ENCODE peak calls at places on chromosome 12, in nine cellular contexts. One of them, this sample, is unnamed.

GRCh38 chr12:60689137-60689536 is 1093.3 kb downstream of the SLC16A7 start:
- DNase-seq in sigmoid colon: no peak
- DNase-seq in H1: no peak
- DNase-seq in GM23338: peak; percentile 59
- DNase-seq in transverse colon: no peak
- DNase-seq in HL-60: peak; percentile 51
- DNase-seq in stomach: no peak
- DNase-seq in HepG2: no peak
- DNase-seq in Panc1: no peak
- DNase-seq in this sample: no peak

GRCh38 chr12:69298947-69299346 is 49.2 kb upstream of the LYZ start:
- DNase-seq in transverse colon: no peak
- DNase-seq in sigmoid colon: no peak
- DNase-seq in HepG2: no peak
- DNase-seq in HL-60: no peak
- DNase-seq in Panc1: no peak
- DNase-seq in GM23338: no peak
- DNase-seq in H1: no peak
- DNase-seq in stomach: no peak
- DNase-seq in this sample: no peak

GRCh38 chr12:98644433-98644711 is 216 bp downstream of the IKBIP start:
- DNase-seq in sigmoid colon: no peak
- DNase-seq in transverse colon: peak; percentile 29
- DNase-seq in HepG2: no peak
- DNase-seq in HL-60: no peak
- DNase-seq in Panc1: no peak
- DNase-seq in GM23338: no peak
- DNase-seq in stomach: peak; percentile 28
- DNase-seq in H1: no peak
- DNase-seq in this sample: peak; percentile 21

GRCh38 chr12:102356690-102357089 is 123.7 kb downstream of the IGF1 start:
- DNase-seq in GM23338: no peak
- DNase-seq in HepG2: no peak
- DNase-seq in H1: no peak
- DNase-seq in HL-60: no peak
- DNase-seq in transverse colon: no peak
- DNase-seq in Panc1: no peak
- DNase-seq in sigmoid colon: no peak
- DNase-seq in stomach: no peak
- DNase-seq in this sample: no peak

GRCh38 chr12:47964102-47964723 is 817 bp downstream of the TMEM106C start:
- DNase-seq in HepG2: no peak
- DNase-seq in HL-60: no peak
- DNase-seq in sigmoid colon: peak; percentile 72
- DNase-seq in stomach: peak; percentile 39
- DNase-seq in GM23338: peak; percentile 60
- DNase-seq in transverse colon: peak; percentile 35
- DNase-seq in Panc1: no peak
- DNase-seq in H1: no peak
- DNase-seq in this sample: no peak

GRCh38 chr12:49346659-49347306 is at the start of gene DNAJC22:
- DNase-seq in GM23338: peak; percentile 44
- DNase-seq in Panc1: no peak
- DNase-seq in transverse colon: peak; percentile 38
- DNase-seq in H1: no peak
- DNase-seq in HepG2: no peak
- DNase-seq in stomach: peak; percentile 33
- DNase-seq in sigmoid colon: peak; percentile 59
- DNase-seq in HL-60: peak; percentile 23
- DNase-seq in this sample: peak; percentile 16

GRCh38 chr12:109947511-109947910 is 47.4 kb downstream of the TCHP start:
- DNase-seq in H1: no peak
- DNase-seq in HepG2: no peak
- DNase-seq in transverse colon: no peak
- DNase-seq in GM23338: no peak
- DNase-seq in sigmoid colon: no peak
- DNase-seq in HL-60: peak; percentile 49
- DNase-seq in Panc1: no peak
- DNase-seq in stomach: no peak
- DNase-seq in this sample: no peak

GRCh38 chr12:131471946-131472732 is 238.8 kb upstream of the SFSWAP start:
- DNase-seq in transverse colon: no peak
- DNase-seq in H1: no peak
- DNase-seq in HL-60: no peak
- DNase-seq in HepG2: no peak
- DNase-seq in GM23338: no peak
- DNase-seq in Panc1: no peak
- DNase-seq in sigmoid colon: no peak
- DNase-seq in stomach: peak; percentile 17
- DNase-seq in this sample: no peak

GRCh38 chr12:18546399-18546798 is 191.4 kb downstream of the PLCZ1 start:
- DNase-seq in HL-60: no peak
- DNase-seq in GM23338: no peak
- DNase-seq in Panc1: no peak
- DNase-seq in transverse colon: no peak
- DNase-seq in H1: no peak
- DNase-seq in sigmoid colon: no peak
- DNase-seq in stomach: no peak
- DNase-seq in HepG2: peak; percentile 18
- DNase-seq in this sample: no peak

GRCh38 chr12:120225852-120226640 is 25.1 kb upstream of the RPLP0 start:
- DNase-seq in stomach: peak; percentile 74
- DNase-seq in Panc1: no peak
- DNase-seq in HL-60: peak; percentile 60
- DNase-seq in H1: no peak
- DNase-seq in GM23338: peak; percentile 48
- DNase-seq in sigmoid colon: peak; percentile 68
- DNase-seq in transverse colon: peak; percentile 83
- DNase-seq in HepG2: no peak
- DNase-seq in this sample: no peak

GRCh38 chr12:65525501-65526141 is 247.1 kb downstream of the MSRB3 start:
- DNase-seq in HepG2: no peak
- DNase-seq in stomach: no peak
- DNase-seq in sigmoid colon: no peak
- DNase-seq in H1: no peak
- DNase-seq in HL-60: no peak
- DNase-seq in GM23338: no peak
- DNase-seq in transverse colon: no peak
- DNase-seq in Panc1: no peak
- DNase-seq in this sample: no peak

GRCh38 chr12:125492354-125493270 is 427.4 kb downstream of the AACS start:
- DNase-seq in transverse colon: no peak
- DNase-seq in H1: no peak
- DNase-seq in GM23338: no peak
- DNase-seq in HepG2: no peak
- DNase-seq in sigmoid colon: no peak
- DNase-seq in Panc1: no peak
- DNase-seq in stomach: peak; percentile 55
- DNase-seq in HL-60: no peak
- DNase-seq in this sample: no peak

GRCh38 chr12:82530394-82530793 is 156.3 kb upstream of the TMTC2 start:
- DNase-seq in stomach: no peak
- DNase-seq in HL-60: no peak
- DNase-seq in HepG2: no peak
- DNase-seq in Panc1: no peak
- DNase-seq in GM23338: no peak
- DNase-seq in sigmoid colon: no peak
- DNase-seq in transverse colon: no peak
- DNase-seq in H1: no peak
- DNase-seq in this sample: no peak

GRCh38 chr12:57236224-57236924 is 6.9 kb downstream of the SHMT2 start:
- DNase-seq in transverse colon: no peak
- DNase-seq in HepG2: no peak
- DNase-seq in H1: no peak
- DNase-seq in Panc1: no peak
- DNase-seq in GM23338: peak; percentile 88
- DNase-seq in HL-60: no peak
- DNase-seq in stomach: no peak
- DNase-seq in sigmoid colon: no peak
- DNase-seq in this sample: no peak

GRCh38 chr12:57238854-57239554 is 9.5 kb downstream of the SHMT2 start:
- DNase-seq in sigmoid colon: peak; percentile 93
- DNase-seq in GM23338: peak; percentile 94
- DNase-seq in stomach: peak; percentile 89
- DNase-seq in Panc1: peak; percentile 63
- DNase-seq in H1: no peak
- DNase-seq in HepG2: peak; percentile 68
- DNase-seq in transverse colon: peak; percentile 90
- DNase-seq in HL-60: peak; percentile 80
- DNase-seq in this sample: peak; percentile 69

GRCh38 chr12:57237952-57238853 is 8.7 kb downstream of the SHMT2 start:
- DNase-seq in HL-60: no peak
- DNase-seq in stomach: no peak
- DNase-seq in HepG2: no peak
- DNase-seq in H1: no peak
- DNase-seq in sigmoid colon: peak; percentile 67
- DNase-seq in Panc1: no peak
- DNase-seq in GM23338: peak; percentile 74
- DNase-seq in transverse colon: peak; percentile 29
- DNase-seq in this sample: no peak

GRCh38 chr12:57236925-57237652 is 7.6 kb downstream of the SHMT2 start:
- DNase-seq in HL-60: no peak
- DNase-seq in sigmoid colon: peak; percentile 70
- DNase-seq in transverse colon: no peak
- DNase-seq in Panc1: no peak
- DNase-seq in HepG2: no peak
- DNase-seq in H1: no peak
- DNase-seq in stomach: no peak
- DNase-seq in GM23338: no peak
- DNase-seq in this sample: no peak

DNA sequence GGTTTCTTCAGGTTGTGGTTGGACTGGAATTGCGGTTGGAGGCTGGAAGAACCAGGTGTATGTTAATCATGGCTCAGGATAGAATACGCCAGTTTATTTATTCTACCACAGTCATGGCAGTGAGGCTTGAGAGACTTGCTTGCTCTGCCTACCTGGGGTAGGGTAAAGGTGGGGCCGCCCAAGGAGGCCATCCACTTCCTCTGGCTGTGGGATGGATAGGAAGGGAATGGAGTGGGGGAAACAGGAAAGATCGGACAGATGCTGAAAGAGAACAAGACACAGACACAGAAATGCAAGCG is 8.1 kb downstream of the SHMT2 start:
- DNase-seq in GM23338: peak; percentile 9
- DNase-seq in transverse colon: no peak
- DNase-seq in sigmoid colon: no peak
- DNase-seq in stomach: no peak
- DNase-seq in H1: no peak
- DNase-seq in HepG2: no peak
- DNase-seq in Panc1: no peak
- DNase-seq in HL-60: no peak
- DNase-seq in this sample: no peak
- H3K27me3 ChIP-seq in GM23338: peaks cover 90% of the 10 kb centered on the region
- H3K27me3 ChIP-seq in transverse colon: peaks cover 74% of the 10 kb centered on the region
- H3K27me3 ChIP-seq in sigmoid colon: peaks cover 70% of the 10 kb centered on the region
- H3K27me3 ChIP-seq in stomach: peaks cover 78% of the 10 kb centered on the region
- H3K27me3 ChIP-seq in H1: peaks cover 59% of the 10 kb centered on the region
- H3K27me3 ChIP-seq in HepG2: peaks cover 35% of the 10 kb centered on the region
- H3K27me3 ChIP-seq in Panc1: peaks cover 2% of the 10 kb centered on the region
- H3K27me3 ChIP-seq in HL-60: peaks cover 21% of the 10 kb centered on the region
- H3K27me3 ChIP-seq in this sample: peaks cover 3% of the 10 kb centered on the region

DNA sequence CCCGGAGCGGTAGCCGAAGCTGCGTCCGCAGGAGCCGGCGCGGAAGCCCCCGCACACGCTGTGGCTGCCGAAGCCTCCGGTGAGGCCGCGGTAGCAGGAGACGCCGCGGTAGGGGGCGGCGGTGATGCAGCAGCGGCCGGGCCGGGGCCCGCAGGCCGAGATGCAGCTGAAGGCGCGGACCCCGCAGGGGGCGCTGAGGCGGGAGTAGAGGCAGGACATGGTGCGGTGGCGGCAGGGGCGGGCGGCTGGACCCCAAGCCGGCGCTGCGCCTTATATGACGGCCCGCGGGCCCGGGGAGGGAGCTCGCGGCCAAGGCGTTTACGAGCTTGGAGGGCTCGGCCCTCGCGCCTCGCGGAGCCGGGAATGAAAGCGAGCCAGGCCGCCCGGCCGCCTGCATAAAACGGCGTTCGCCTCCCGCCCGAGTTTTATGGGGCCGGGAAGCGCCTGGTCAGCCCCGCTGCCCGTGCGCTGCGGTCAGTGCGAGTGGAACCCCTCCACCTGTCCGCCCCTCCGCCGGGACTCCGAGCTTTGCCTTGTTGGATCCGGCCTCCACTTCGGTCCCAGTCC is 16.0 kb upstream of the KRT86 start:
- DNase-seq in Panc1: no peak
- DNase-seq in HL-60: no peak
- DNase-seq in GM23338: peak; percentile 75
- DNase-seq in stomach: peak; percentile 41
- DNase-seq in sigmoid colon: peak; percentile 37
- DNase-seq in transverse colon: no peak
- DNase-seq in H1: no peak
- DNase-seq in HepG2: no peak
- DNase-seq in this sample: no peak
- H3K4me3 ChIP-seq in Panc1: no peak overlapping the region
- H3K4me3 ChIP-seq in HL-60: no peak overlapping the region
- H3K4me3 ChIP-seq in GM23338: peak overlapping the region; percentile 51
- H3K4me3 ChIP-seq in stomach: peak overlapping the region; percentile 38
- H3K4me3 ChIP-seq in sigmoid colon: peak overlapping the region; percentile 30
- H3K4me3 ChIP-seq in transverse colon: no peak overlapping the region
- H3K4me3 ChIP-seq in H1: peak overlapping the region; percentile 44
- H3K4me3 ChIP-seq in HepG2: no peak overlapping the region
- H3K4me3 ChIP-seq in this sample: peak overlapping the region; percentile 54

GRCh38 chr12:2372178-2372577 is 319.4 kb downstream of the CACNA1C start:
- DNase-seq in HepG2: no peak
- DNase-seq in HL-60: no peak
- DNase-seq in H1: no peak
- DNase-seq in transverse colon: no peak
- DNase-seq in stomach: no peak
- DNase-seq in sigmoid colon: peak; percentile 34
- DNase-seq in GM23338: no peak
- DNase-seq in Panc1: no peak
- DNase-seq in this sample: no peak
- TF ChIP-seq POLR2AphosphoS5 in HepG2: no peak
- TF ChIP-seq POLR2AphosphoS5 in HL-60: no peak
- TF ChIP-seq POLR2AphosphoS5 in H1: no peak
- TF ChIP-seq POLR2AphosphoS5 in transverse colon: no peak
- TF ChIP-seq POLR2AphosphoS5 in stomach: no peak
- TF ChIP-seq POLR2AphosphoS5 in sigmoid colon: no peak
- TF ChIP-seq POLR2AphosphoS5 in GM23338: no peak
- TF ChIP-seq POLR2AphosphoS5 in Panc1: no peak
- TF ChIP-seq POLR2AphosphoS5 in this sample: no peak

DNA sequence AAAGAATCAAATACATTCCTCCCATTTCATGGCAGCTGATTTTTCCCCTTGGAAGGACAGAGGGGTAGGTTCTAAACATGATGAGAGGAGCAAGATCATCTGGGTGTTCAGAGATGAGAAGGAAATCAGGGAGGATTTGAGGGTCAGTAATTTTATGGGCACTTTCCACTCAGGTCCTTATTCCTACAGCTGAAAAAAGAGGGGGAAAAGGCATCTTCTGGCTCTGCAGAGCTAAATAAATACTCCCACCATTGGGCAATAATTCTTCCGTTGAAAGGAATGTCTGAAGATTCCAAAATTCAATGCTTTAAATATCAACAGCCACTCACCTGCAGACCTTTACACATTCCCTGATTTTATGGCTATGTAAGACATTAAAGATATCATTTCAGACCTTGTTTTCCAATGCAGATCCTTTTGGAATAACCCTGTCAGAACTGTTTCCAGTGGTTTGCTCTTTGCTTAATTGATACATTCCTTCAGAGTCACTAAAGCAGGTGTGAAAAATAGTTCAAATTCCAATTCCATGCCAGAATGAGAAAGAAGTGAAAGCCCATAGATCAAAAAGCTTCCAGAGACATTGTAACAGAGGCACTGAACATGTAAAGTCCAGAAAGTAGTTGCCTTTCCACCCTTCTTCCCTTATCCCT is 233.3 kb upstream of the KRR1 start:
- DNase-seq in H1: no peak
- DNase-seq in stomach: no peak
- DNase-seq in transverse colon: no peak
- DNase-seq in HL-60: no peak
- DNase-seq in HepG2: peak; percentile 30
- DNase-seq in GM23338: peak; percentile 55
- DNase-seq in Panc1: no peak
- DNase-seq in sigmoid colon: no peak
- DNase-seq in this sample: no peak
- H3K27me3 ChIP-seq in H1: no peaks in the 10 kb centered on the region
- H3K27me3 ChIP-seq in stomach: no peaks in the 10 kb centered on the region
- H3K27me3 ChIP-seq in transverse colon: no peaks in the 10 kb centered on the region
- H3K27me3 ChIP-seq in HL-60: peaks cover 3% of the 10 kb centered on the region
- H3K27me3 ChIP-seq in HepG2: no peaks in the 10 kb centered on the region
- H3K27me3 ChIP-seq in GM23338: no peaks in the 10 kb centered on the region
- H3K27me3 ChIP-seq in Panc1: no peaks in the 10 kb centered on the region
- H3K27me3 ChIP-seq in sigmoid colon: no peaks in the 10 kb centered on the region
- H3K27me3 ChIP-seq in this sample: no peaks in the 10 kb centered on the region

This sample was measured in breast epithelium.